ENCODE peak calls at places on chromosomes 11 and 22, in seven cellular contexts. Y, Z, G, H, C, B and L are unnamed samples.

GRCh38 chr22:36901411-36902142 is 11.9 kb upstream of the CSF2RB start:
- DNase-seq in Y (no peak), Z (no peak), G (no peak), H (no peak), C (peak), B (no peak), L (no peak)

GRCh38 chr11:37788141-37788877 is 1190.3 kb upstream of the RAG2 start:
- DNase-seq in Y (no peak), Z (no peak), G (no peak), H (no peak), C (no peak), B (peak), L (no peak)

GRCh38 chr11:65640483-65641207 is 2.7 kb downstream of the SIPA1 start:
- DNase-seq in Y (no peak), Z (no peak), G (no peak), H (peak), C (peak), B (no peak), L (no peak)

GRCh38 chr22:31272522-31273446 is 19.5 kb downstream of the PIK3IP1 start:
- DNase-seq in Y (peak), Z (no peak), G (no peak), H (peak), C (peak), B (peak), L (no peak)

GRCh38 chr11:57406337-57406904 is 16.0 kb upstream of the PRG2 start:
- DNase-seq in Y (no peak), Z (no peak), G (no peak), H (peak), C (peak), B (peak), L (peak)

GRCh38 chr11:86046111-86046510 is 22.8 kb downstream of the PICALM start:
- DNase-seq in Y (no peak), Z (no peak), G (no peak), H (no peak), C (no peak), B (no peak), L (no peak)

GRCh38 chr11:17603056-17603825 is 56.2 kb downstream of the OTOG start:
- DNase-seq in Y (no peak), Z (no peak), G (no peak), H (no peak), C (no peak), B (no peak), L (peak)

GRCh38 chr11:19404787-19405186 is 164.0 kb upstream of the E2F8 start:
- DNase-seq in Y (no peak), Z (no peak), G (no peak), H (no peak), C (no peak), B (no peak), L (no peak)

GRCh38 chr11:60872952-60873524 is 5.7 kb downstream of the ZP1 start:
- DNase-seq in Y (no peak), Z (no peak), G (no peak), H (no peak), C (no peak), B (peak), L (peak)

GRCh38 chr11:128586689-128587088 is 669 bp downstream of the ETS1 start:
- DNase-seq in Y (no peak), Z (no peak), G (no peak), H (no peak), C (no peak), B (no peak), L (no peak)

GRCh38 chr11:64911142-64911541 is 5.9 kb downstream of the ATG2A start:
- DNase-seq in Y (no peak), Z (no peak), G (no peak), H (no peak), C (no peak), B (no peak), L (no peak)

GRCh38 chr11:126514061-126514713 is 158.7 kb downstream of the ST3GAL4 start:
- DNase-seq in Y (no peak), Z (no peak), G (no peak), H (no peak), C (no peak), B (no peak), L (no peak)

GRCh38 chr11:65128182-65129145 is 5.9 kb downstream of the SYVN1 start:
- DNase-seq in Y (no peak), Z (peak), G (no peak), H (no peak), C (no peak), B (no peak), L (no peak)

GRCh38 chr22:43077121-43077877 is 11.9 kb downstream of the TTLL1 start:
- DNase-seq in Y (no peak), Z (no peak), G (no peak), H (no peak), C (no peak), B (no peak), L (no peak)

GRCh38 chr11:61776561-61777075 is 15.8 kb downstream of the TMEM258 start:
- DNase-seq in Y (no peak), Z (no peak), G (peak), H (no peak), C (peak), B (peak), L (no peak)

GRCh38 chr11:85310479-85310878 is 316.7 kb downstream of the DLG2 start:
- DNase-seq in Y (no peak), Z (no peak), G (no peak), H (no peak), C (no peak), B (no peak), L (no peak)

GRCh38 chr22:36998620-36999351 is 20.5 kb downstream of the TST start:
- DNase-seq in Y (no peak), Z (no peak), G (no peak), H (no peak), C (no peak), B (peak), L (no peak)

GRCh38 chr22:29641781-29642355 is 38.4 kb downstream of the NF2 start:
- DNase-seq in Y (no peak), Z (no peak), G (no peak), H (no peak), C (peak), B (no peak), L (no peak)

GRCh38 chr22:37256075-37256726 is 12.1 kb upstream of the RAC2 start:
- DNase-seq in Y (no peak), Z (no peak), G (no peak), H (no peak), C (peak), B (no peak), L (no peak)

GRCh38 chr22:36351921-36352774 is 35.6 kb downstream of the MYH9 start:
- DNase-seq in Y (no peak), Z (no peak), G (no peak), H (no peak), C (no peak), B (no peak), L (no peak)

GRCh38 chr11:116879789-116880402 is 42.5 kb upstream of the APOA1 start:
- DNase-seq in Y (peak), Z (no peak), G (no peak), H (no peak), C (peak), B (peak), L (no peak)

GRCh38 chr22:28605362-28605761 is 74.3 kb downstream of the TTC28 start:
- DNase-seq in Y (no peak), Z (no peak), G (no peak), H (no peak), C (no peak), B (no peak), L (no peak)

GRCh38 chr11:122732342-122733300 is 77.1 kb downstream of the UBASH3B start:
- DNase-seq in Y (no peak), Z (no peak), G (no peak), H (no peak), C (no peak), B (no peak), L (no peak)

GRCh38 chr22:25069758-25070461 is 117.4 kb downstream of the KIAA1671 start:
- DNase-seq in Y (no peak), Z (no peak), G (no peak), H (peak), C (no peak), B (no peak), L (no peak)
- H3K4me3 ChIP-seq in Y (no peak), Z (no peak), G (peak), H (peak), C (no peak), B (no peak), L (no peak)

GRCh38 chr22:50696251-50696798 is 23.7 kb downstream of the SHANK3 start:
- DNase-seq in Y (no peak), Z (no peak), G (no peak), H (no peak), C (no peak), B (no peak), L (peak)
- H3K4me3 ChIP-seq in Y (no peak), Z (peak), G (no peak), H (no peak), C (no peak), B (no peak), L (no peak)

DNA sequence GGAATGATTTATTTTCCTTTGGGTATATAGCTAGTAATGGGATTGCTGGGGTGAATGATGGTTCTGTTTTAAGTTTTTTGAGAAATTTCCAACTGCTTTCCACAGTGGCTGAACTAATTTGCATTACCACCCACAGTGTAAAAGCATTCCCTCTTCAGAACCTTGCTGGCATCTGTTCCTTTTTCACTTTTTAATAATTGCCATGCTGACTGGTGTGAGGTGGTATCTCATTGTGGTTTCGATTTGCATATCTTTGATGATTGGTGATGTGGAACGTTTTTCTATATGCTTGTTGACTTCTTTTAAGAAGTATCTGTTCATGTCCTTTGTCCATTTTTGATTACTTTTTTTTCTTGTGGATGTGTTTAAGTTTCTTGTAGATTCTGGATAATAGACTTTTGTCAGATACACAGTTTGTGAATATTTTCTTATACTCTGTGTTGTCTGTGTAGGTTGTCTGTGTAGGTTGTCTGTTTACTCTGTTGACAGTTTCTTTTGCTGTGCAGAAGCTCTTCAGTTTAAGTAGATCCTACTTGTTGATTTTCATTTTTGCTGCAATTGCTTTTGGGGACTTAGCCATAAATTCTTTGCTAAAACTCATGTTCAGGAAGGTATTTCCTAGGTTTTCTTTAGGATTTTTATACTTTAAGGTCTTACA is 291.8 kb upstream of the DDI1 start:
- DNase-seq in Y (no peak), Z (no peak), G (no peak), H (no peak), C (peak), B (no peak), L (no peak)
- H3K4me3 ChIP-seq in Y (no peak), Z (no peak), G (no peak), H (no peak), C (no peak), B (no peak), L (no peak)

DNA sequence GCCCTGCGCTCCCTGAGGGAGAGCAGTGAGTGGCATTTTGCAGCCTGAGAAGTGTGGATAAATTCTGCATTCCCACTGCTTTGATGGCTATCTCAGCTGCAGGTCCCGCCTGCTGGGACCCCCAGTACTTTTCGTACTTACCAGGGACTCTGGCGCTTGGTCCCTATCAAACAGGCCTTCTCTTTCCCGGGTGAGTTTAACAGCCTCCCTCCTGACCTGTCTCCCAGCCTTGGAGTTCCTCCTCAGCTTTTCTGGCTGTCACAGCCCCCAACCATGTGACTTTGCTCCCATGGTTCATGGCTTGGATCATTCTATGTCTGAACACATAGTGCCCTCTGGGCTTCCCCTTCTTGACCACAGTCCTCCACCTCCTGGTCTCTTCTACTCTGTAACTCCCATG is 56.9 kb downstream of the PARVA start:
- DNase-seq in Y (no peak), Z (no peak), G (no peak), H (no peak), C (no peak), B (peak), L (no peak)
- H3K4me3 ChIP-seq in Y (no peak), Z (no peak), G (no peak), H (no peak), C (no peak), B (no peak), L (no peak)

GRCh38 chr11:28107726-28108618 is at the start of the genes KIF18A and METTL15:
- DNase-seq in Y (peak), Z (peak), G (peak), H (peak), C (peak), B (peak), L (peak)
- H3K4me3 ChIP-seq in Y (peak), Z (peak), G (peak), H (peak), C (peak), B (peak), L (peak)

DNA sequence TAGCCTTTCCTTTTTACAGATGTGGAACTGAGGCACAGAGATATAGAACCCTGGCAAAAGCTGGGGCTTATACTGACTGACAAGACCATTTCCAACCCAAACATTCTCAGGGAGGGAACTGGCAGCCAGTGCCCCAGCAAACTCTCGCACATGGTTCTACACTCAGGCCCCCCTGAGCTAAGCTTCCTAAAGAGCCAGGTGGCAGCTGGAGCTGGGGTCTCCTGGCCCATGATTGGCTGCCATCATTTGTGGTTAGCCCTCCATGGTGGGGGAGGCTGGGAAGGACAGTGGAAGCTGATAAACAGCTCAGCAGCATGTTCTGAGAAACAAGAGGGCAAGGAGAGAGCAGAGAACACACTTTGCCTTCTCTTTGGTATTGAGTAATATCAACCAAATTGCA is at the start of gene RAG1:
- DNase-seq in Y (no peak), Z (no peak), G (no peak), H (no peak), C (no peak), B (no peak), L (no peak)
- H3K4me3 ChIP-seq in Y (no peak), Z (no peak), G (no peak), H (no peak), C (no peak), B (no peak), L (no peak)